ENCODE peak calls at places on chromosomes 16 and 17, in six cellular contexts. Y is neural progenitor cell; T is SW 1271; P is activated CD4-positive, alpha-beta memory T cell treated with anti-CD3 and anti-CD28 coated beads, Interleukin-2, amount 10 ng/mL, durations not matched to agents 7 days and 5 days; G is MCF 10A; Q is SK-N-DZ. N is an unnamed sample.

GRCh38 chr16:58013201-58013956 is 12.2 kb downstream of the USB1 start:
- DNase-seq in Q (no peak), Y (no peak), T (no peak), P (no peak), G (no peak), N (no peak)

GRCh38 chr17:79515646-79516604 is 94.9 kb downstream of the RBFOX3 start:
- DNase-seq in Y (peak), G (no peak), T (no peak), P (no peak), Q (no peak), N (no peak)

GRCh38 chr16:67910162-67910561 is 17.1 kb downstream of the PSKH1 start:
- DNase-seq in Y (no peak), T (no peak), G (peak), Q (no peak), P (peak), N (no peak)

GRCh38 chr17:38717139-38717745 is 12.2 kb downstream of the MLLT6 start:
- DNase-seq in P (no peak), Y (no peak), G (no peak), Q (no peak), T (no peak), N (no peak)

GRCh38 chr16:28876973-28877641 is 1.2 kb upstream of the ATP2A1 start:
- DNase-seq in Y (peak), T (no peak), Q (no peak), G (no peak), P (no peak), N (no peak)

GRCh38 chr17:72576289-72576759 is 455.5 kb downstream of the SOX9 start:
- DNase-seq in G (no peak), Y (peak), T (no peak), P (no peak), Q (no peak), N (no peak)

GRCh38 chr16:20430948-20431347 is 20.4 kb upstream of the ACSM2A start:
- DNase-seq in T (no peak), P (no peak), Y (no peak), Q (no peak), G (no peak), N (no peak)

GRCh38 chr16:11094075-11094593 is 149.8 kb downstream of the CLEC16A start:
- DNase-seq in Q (no peak), P (peak), Y (no peak), G (peak), T (no peak), N (no peak)

GRCh38 chr16:11190585-11191565 is 65.1 kb downstream of the SOCS1 start:
- DNase-seq in Q (no peak), P (no peak), G (no peak), T (no peak), Y (no peak), N (no peak)